ENCODE peak calls at places on chromosomes 16 and 17, in five cellular contexts. One of them, this sample, is unnamed.

GRCh38 chr16:19716183-19716582 is 1.8 kb downstream of the KNOP1 start:
- DNase-seq in heart left ventricle: no peak
- DNase-seq in SK-N-SH: no peak
- DNase-seq in DMS 273 treated with DMSO at 0.1 percent for 48 hours: no peak
- DNase-seq in kidney: peak
- DNase-seq in this sample: no peak

GRCh38 chr16:4318171-4318910 is 2.5 kb downstream of the GLIS2 start:
- DNase-seq in kidney: no peak
- DNase-seq in SK-N-SH: no peak
- DNase-seq in DMS 273 treated with DMSO at 0.1 percent for 48 hours: no peak
- DNase-seq in heart left ventricle: no peak
- DNase-seq in this sample: no peak

GRCh38 chr17:8859029-8859803 is 8.3 kb downstream of the PIK3R6 start:
- DNase-seq in DMS 273 treated with DMSO at 0.1 percent for 48 hours: no peak
- DNase-seq in SK-N-SH: no peak
- DNase-seq in heart left ventricle: no peak
- DNase-seq in kidney: no peak
- DNase-seq in this sample: no peak

GRCh38 chr16:11743308-11744074 is 834 bp upstream of the TXNDC11 start:
- DNase-seq in kidney: peak
- DNase-seq in SK-N-SH: peak
- DNase-seq in heart left ventricle: no peak
- DNase-seq in DMS 273 treated with DMSO at 0.1 percent for 48 hours: no peak
- DNase-seq in this sample: peak

GRCh38 chr16:89445166-89445565 is 45.2 kb downstream of the ANKRD11 start:
- DNase-seq in DMS 273 treated with DMSO at 0.1 percent for 48 hours: no peak
- DNase-seq in SK-N-SH: no peak
- DNase-seq in heart left ventricle: no peak
- DNase-seq in kidney: no peak
- DNase-seq in this sample: no peak

GRCh38 chr16:70432800-70433455 is 6.0 kb downstream of the ST3GAL2 start:
- DNase-seq in kidney: no peak
- DNase-seq in heart left ventricle: no peak
- DNase-seq in DMS 273 treated with DMSO at 0.1 percent for 48 hours: peak
- DNase-seq in SK-N-SH: peak
- DNase-seq in this sample: no peak

GRCh38 chr16:13376174-13376573 is 474.8 kb downstream of the SHISA9 start:
- DNase-seq in heart left ventricle: no peak
- DNase-seq in kidney: no peak
- DNase-seq in DMS 273 treated with DMSO at 0.1 percent for 48 hours: no peak
- DNase-seq in SK-N-SH: no peak
- DNase-seq in this sample: no peak

GRCh38 chr17:76120658-76121008 is 17.0 kb upstream of the EXOC7 start:
- DNase-seq in SK-N-SH: no peak
- DNase-seq in DMS 273 treated with DMSO at 0.1 percent for 48 hours: no peak
- DNase-seq in heart left ventricle: no peak
- DNase-seq in kidney: no peak
- DNase-seq in this sample: no peak